ENCODE peak calls at places on chromosome 11, in four cellular contexts. Z, L, G and X are unnamed samples.
A peak's percentile ranks its signal among the peaks of the same experiment; 100 is the strongest.

GRCh38 chr11:93236741-93237675 is 39.2 kb upstream of the SLC36A4 start:
- DNase-seq in Z (peak; percentile 55), G (peak; percentile 55), L (no peak), X (peak; percentile 7)

GRCh38 chr11:74929431-74930363 is 19.2 kb downstream of the XRRA1 start:
- DNase-seq in G (peak; percentile 89), Z (peak; percentile 92), L (peak; percentile 49), X (peak; percentile 60)

GRCh38 chr11:122343247-122343646 is 227.2 kb upstream of the BLID start:
- DNase-seq in Z (no peak), L (no peak), G (no peak), X (no peak)

GRCh38 chr11:81644239-81644840 is 1089.3 kb downstream of the FAM181B start:
- DNase-seq in L (no peak), Z (peak; percentile 23), G (peak; percentile 60), X (peak; percentile 56)

GRCh38 chr11:28627690-28628255 is 519.6 kb downstream of the METTL15 start:
- DNase-seq in Z (no peak), G (no peak), L (no peak), X (no peak)

GRCh38 chr11:94183886-94184264 is 55.2 kb downstream of the PANX1 start:
- DNase-seq in Z (peak; percentile 80), L (peak; percentile 17), G (peak; percentile 33), X (peak; percentile 73)

GRCh38 chr11:92826136-92826535 is 143.3 kb upstream of the MTNR1B start:
- DNase-seq in Z (no peak), L (no peak), G (no peak), X (no peak)

GRCh38 chr11:61472868-61473267 is 35.7 kb upstream of the LRRC10B start:
- DNase-seq in G (no peak), L (no peak), Z (no peak), X (no peak)

GRCh38 chr11:126485021-126485781 is 129.7 kb downstream of the ST3GAL4 start:
- DNase-seq in L (no peak), Z (no peak), G (no peak), X (no peak)

GRCh38 chr11:21546715-21547114 is 646.2 kb upstream of the ANO5 start:
- DNase-seq in G (no peak), Z (no peak), L (no peak), X (no peak)

GRCh38 chr11:64848779-64849599 is 4.5 kb upstream of the CDC42BPG start:
- DNase-seq in L (no peak), Z (peak; percentile 33), G (no peak), X (no peak)

GRCh38 chr11:58268142-58268541 is at the start of gene OR10W1:
- DNase-seq in L (no peak), Z (no peak), G (no peak), X (no peak)

GRCh38 chr11:8019671-8020597 is 32.8 kb downstream of the EIF3F start:
- DNase-seq in Z (no peak), L (no peak), G (no peak), X (no peak)

GRCh38 chr11:73072935-73073481 is 69.1 kb downstream of the FCHSD2 start:
- DNase-seq in G (no peak), L (peak; percentile 72), Z (no peak), X (peak; percentile 18)

GRCh38 chr11:84628871-84629625 is 998.1 kb downstream of the DLG2 start:
- DNase-seq in L (no peak), Z (no peak), G (no peak), X (no peak)

GRCh38 chr11:77410076-77410827 is 63.6 kb downstream of the PAK1 start:
- DNase-seq in L (no peak), G (no peak), Z (no peak), X (no peak)

GRCh38 chr11:120302001-120302805 is 22.9 kb upstream of the TLCD5 start:
- DNase-seq in G (no peak), Z (no peak), L (no peak), X (no peak)

GRCh38 chr11:36451045-36451444 is 59.0 kb downstream of the TRAF6 start:
- DNase-seq in Z (no peak), G (no peak), L (no peak), X (no peak)

GRCh38 chr11:882593-882992 is 28.0 kb downstream of the CHID1 start:
- DNase-seq in Z (no peak), G (no peak), L (no peak), X (no peak)

GRCh38 chr11:116700586-116701220 is 72.1 kb downstream of the BUD13 start:
- DNase-seq in G (no peak), L (no peak), Z (no peak), X (no peak)

GRCh38 chr11:7967826-7968225 is 2.6 kb upstream of the NLRP10 start:
- DNase-seq in G (no peak), Z (no peak), L (no peak), X (no peak)

GRCh38 chr11:35272391-35272821 is 133.4 kb downstream of the CD44 start:
- DNase-seq in Z (no peak), L (peak; percentile 95), G (no peak), X (no peak)

GRCh38 chr11:62195945-62196344 is 5.9 kb downstream of the SCGB1D1 start:
- DNase-seq in L (no peak), G (no peak), Z (peak; percentile 34), X (no peak)

GRCh38 chr11:88275636-88276035 is 61.9 kb downstream of the CTSC start:
- DNase-seq in L (no peak), G (no peak), Z (no peak), X (no peak)

GRCh38 chr11:71498091-71498490 is 29.0 kb upstream of the KRTAP5-7 start:
- DNase-seq in L (no peak), Z (no peak), G (no peak), X (no peak)

GRCh38 chr11:119324124-119324665 is 7.3 kb upstream of the MCAM start:
- DNase-seq in Z (no peak), G (no peak), L (no peak), X (no peak)

GRCh38 chr11:95453616-95454118 is 222.7 kb upstream of the SESN3 start:
- DNase-seq in Z (peak; percentile 88), G (no peak), L (no peak), X (no peak)
- TF ChIP-seq CHD2 in Z (no peak), G (no peak), L (no peak), X (no peak)

GRCh38 chr11:33643167-33643817 is 57.3 kb downstream of the C11orf91 start:
- DNase-seq in Z (no peak), G (no peak), L (no peak), X (no peak)
- TF ChIP-seq JUNB in Z (no peak), G (no peak), L (no peak), X (no peak)

DNA sequence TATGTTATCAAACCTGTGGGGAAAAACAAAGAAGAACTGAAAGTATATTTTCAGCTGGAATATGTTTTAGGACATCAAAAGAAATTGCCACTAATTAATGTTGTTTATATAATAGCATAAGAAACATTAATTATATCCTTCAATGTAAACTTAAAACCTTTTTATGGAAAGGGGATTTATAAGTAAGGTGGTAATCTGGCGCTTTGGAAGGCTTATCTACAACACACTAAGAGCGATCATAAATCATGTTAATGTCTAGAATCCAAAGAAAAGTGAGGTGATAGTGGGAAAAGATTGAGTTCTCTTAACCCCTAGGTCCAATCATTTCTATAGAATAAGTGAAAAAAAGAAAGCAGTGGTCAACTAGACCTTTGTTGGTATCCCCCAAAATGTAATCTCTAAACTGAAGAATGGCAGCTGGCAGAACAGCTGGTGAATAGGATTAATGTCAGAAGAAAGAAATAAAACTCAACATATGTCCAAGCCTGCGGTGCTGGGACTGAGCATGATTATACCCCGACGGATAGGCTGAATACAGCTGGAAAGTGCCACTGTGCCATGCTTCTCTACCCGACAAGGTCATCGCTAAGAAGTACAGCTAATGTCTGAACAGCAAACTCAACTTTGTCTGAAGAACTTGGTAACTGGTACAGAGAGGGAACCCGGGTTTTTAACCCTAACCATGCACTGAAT is 64.0 kb downstream of the SOX6 start:
- DNase-seq in L (no peak), Z (no peak), G (no peak), X (no peak)
- TF ChIP-seq MYC in L (no peak), Z (no peak), G (no peak), X (no peak)

GRCh38 chr11:111344032-111344431 is 35.0 kb downstream of the POU2AF1 start:
- DNase-seq in L (no peak), Z (no peak), G (no peak), X (peak; percentile 49)
- TF ChIP-seq CHD2 in L (no peak), Z (no peak), G (no peak), X (no peak)